ENCODE peak calls at places on chromosomes 3 and 15, in eight cellular contexts. J is transverse colon, D is AG04450, L is DND-41, P is ovary, Y is colonic mucosa, C is upper lobe of right lung, R is A673. B is an unnamed sample. For H3K27me3, the result is how much of the 10 kb centered on the place peaks cover.

GRCh38 chr3:151356791-151357460 is 27.6 kb upstream of the P2RY13 start:
- DNase-seq in P (no peak), L (peak), Y (no peak), J (no peak), D (no peak), R (no peak), C (no peak), B (no peak)

GRCh38 chr3:127574880-127575878 is 15.4 kb downstream of the TPRA1 start:
- DNase-seq in J (peak), R (peak), D (peak), C (peak), P (peak), Y (peak), L (peak), B (peak)

GRCh38 chr3:37640636-37641375 is 220.9 kb upstream of the CTDSPL start:
- DNase-seq in R (peak), D (no peak), L (no peak), Y (no peak), P (no peak), J (no peak), C (no peak), B (no peak)

GRCh38 chr15:76139368-76140068 is 79.7 kb downstream of the TMEM266 start:
- DNase-seq in Y (peak), J (peak), R (peak), L (peak), C (no peak), P (no peak), D (peak), B (peak)

GRCh38 chr3:190718691-190719090 is 143.8 kb downstream of the GMNC start:
- DNase-seq in D (peak), J (no peak), L (no peak), R (no peak), C (no peak), Y (no peak), P (no peak), B (no peak)

GRCh38 chr3:156674911-156675743 is 737 bp downstream of the TIPARP start:
- DNase-seq in P (peak), Y (peak), R (peak), C (peak), L (peak), D (no peak), J (peak), B (peak)

GRCh38 chr3:4350789-4351163 is 47.6 kb downstream of the SETMAR start:
- DNase-seq in L (peak), Y (peak), D (peak), C (no peak), R (peak), P (peak), J (peak), B (peak)

GRCh38 chr3:156620901-156621300 is 53.5 kb upstream of the TIPARP start:
- DNase-seq in C (no peak), L (no peak), P (no peak), Y (no peak), J (no peak), R (no peak), D (no peak), B (no peak)

GRCh38 chr15:50150851-50151250 is 31.1 kb upstream of the SLC27A2 start:
- DNase-seq in C (no peak), R (no peak), Y (no peak), P (no peak), J (no peak), D (no peak), L (no peak), B (no peak)

GRCh38 chr3:50246517-50246954 is 10.5 kb downstream of the GNAI2 start:
- DNase-seq in Y (peak), P (no peak), D (no peak), R (peak), J (peak), C (peak), L (peak), B (peak)

GRCh38 chr3:113070226-113071220 is 79.7 kb downstream of the GTPBP8 start:
- DNase-seq in R (no peak), Y (no peak), D (no peak), C (no peak), L (no peak), J (no peak), P (no peak), B (no peak)

GRCh38 chr3:47012342-47013230 is 33.1 kb downstream of the NBEAL2 start:
- DNase-seq in J (no peak), R (no peak), L (peak), D (no peak), Y (peak), P (no peak), C (no peak), B (no peak)

GRCh38 chr3:182713743-182714517 is 79.4 kb upstream of the ATP11B start:
- DNase-seq in L (peak), C (no peak), Y (no peak), R (peak), D (peak), J (no peak), P (no peak), B (peak)

GRCh38 chr15:74799255-74799842 is 13.3 kb upstream of the LMAN1L start:
- DNase-seq in R (no peak), J (no peak), D (no peak), C (no peak), P (no peak), Y (peak), L (no peak), B (no peak)

GRCh38 chr15:82907350-82907749 is 45.2 kb downstream of the HOMER2 start:
- DNase-seq in L (no peak), D (no peak), R (no peak), C (no peak), P (no peak), J (no peak), Y (no peak), B (no peak)

GRCh38 chr3:45367451-45367850 is 20.9 kb upstream of the LARS2 start:
- DNase-seq in R (no peak), P (no peak), L (no peak), C (no peak), Y (peak), D (peak), J (peak), B (no peak)

GRCh38 chr3:13229291-13229949 is 156.2 kb upstream of the IQSEC1 start:
- DNase-seq in C (no peak), Y (no peak), D (no peak), L (peak), R (peak), P (no peak), J (no peak), B (no peak)

GRCh38 chr15:29043731-29044485 is 158.1 kb downstream of the APBA2 start:
- DNase-seq in Y (no peak), R (no peak), L (no peak), C (no peak), D (no peak), P (no peak), J (no peak), B (no peak)
- H3K27ac ChIP-seq in Y (no peak), R (no peak), L (no peak), C (no peak), D (no peak), P (no peak), J (no peak), B (no peak)

GRCh38 chr3:10625307-10625706 is 119.9 kb upstream of the ATP2B2 start:
- DNase-seq in L (no peak), R (no peak), P (no peak), J (no peak), D (no peak), C (peak), Y (no peak), B (no peak)
- H3K27me3 ChIP-seq in L (under half), R (under half), P (under half), J (under half), D (under half), C (under half), Y (under half), B (under half)

DNA sequence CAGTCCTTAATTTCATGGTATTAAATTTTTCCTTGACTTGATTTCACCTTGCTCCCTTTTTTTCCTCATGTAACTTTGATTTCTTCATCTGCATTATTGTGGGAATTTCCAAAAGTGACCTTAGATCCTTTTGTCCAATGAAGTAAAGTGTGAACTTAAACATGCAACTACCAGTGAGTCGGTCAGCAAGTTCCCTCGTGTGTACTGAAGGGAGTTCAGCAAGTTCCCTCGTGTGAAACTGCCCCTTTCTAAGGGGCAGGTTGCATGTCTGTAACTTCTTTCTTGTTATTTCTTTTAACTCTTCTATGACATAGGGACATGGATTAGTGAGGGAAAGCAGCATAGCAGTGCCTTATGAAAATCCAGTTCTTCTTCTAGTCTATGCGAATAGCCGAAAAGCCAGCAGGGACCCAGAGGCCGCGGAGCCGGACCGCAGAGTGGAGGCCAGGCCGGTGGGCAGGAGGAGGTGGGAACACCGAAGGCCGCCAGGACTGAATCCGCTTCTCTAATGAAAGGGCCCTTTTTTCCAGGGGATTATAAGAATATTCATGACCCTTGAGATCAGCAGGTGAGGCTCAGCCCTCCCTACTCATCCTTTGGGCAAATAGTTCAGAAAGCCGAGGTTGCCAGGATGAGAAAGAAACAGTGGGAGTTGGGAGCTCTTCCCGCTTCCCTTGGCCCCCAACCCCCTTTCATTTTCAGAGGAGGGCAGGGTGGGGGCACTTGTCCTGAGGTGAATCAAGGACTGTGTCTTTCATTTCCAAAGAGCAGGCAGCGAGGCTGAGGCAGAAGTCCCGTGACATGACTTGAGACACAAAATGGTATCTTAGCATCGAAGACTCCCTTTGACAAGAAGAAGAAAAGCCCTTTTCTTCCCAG is 117.5 kb downstream of the OPA1 start:
- DNase-seq in R (no peak), P (no peak), J (no peak), Y (no peak), L (no peak), D (no peak), C (no peak), B (no peak)
- H3K4me3 ChIP-seq in R (no peak), P (no peak), J (no peak), Y (no peak), L (no peak), D (no peak), C (no peak), B (no peak)

GRCh38 chr15:78795043-78795442 is 16.2 kb downstream of the ADAMTS7 start:
- DNase-seq in Y (no peak), R (no peak), L (no peak), C (no peak), P (no peak), D (no peak), J (no peak), B (no peak)

GRCh38 chr15:78788261-78788660 is 23.0 kb downstream of the ADAMTS7 start:
- DNase-seq in D (no peak), Y (no peak), J (no peak), C (no peak), R (no peak), P (no peak), L (no peak), B (no peak)

GRCh38 chr15:78789615-78790014 is 21.6 kb downstream of the ADAMTS7 start:
- DNase-seq in C (no peak), R (no peak), P (no peak), L (no peak), D (no peak), Y (no peak), J (no peak), B (no peak)

GRCh38 chr15:78790027-78790426 is 21.2 kb downstream of the ADAMTS7 start:
- DNase-seq in C (no peak), Y (no peak), D (no peak), P (no peak), J (no peak), L (no peak), R (no peak), B (no peak)

DNA sequence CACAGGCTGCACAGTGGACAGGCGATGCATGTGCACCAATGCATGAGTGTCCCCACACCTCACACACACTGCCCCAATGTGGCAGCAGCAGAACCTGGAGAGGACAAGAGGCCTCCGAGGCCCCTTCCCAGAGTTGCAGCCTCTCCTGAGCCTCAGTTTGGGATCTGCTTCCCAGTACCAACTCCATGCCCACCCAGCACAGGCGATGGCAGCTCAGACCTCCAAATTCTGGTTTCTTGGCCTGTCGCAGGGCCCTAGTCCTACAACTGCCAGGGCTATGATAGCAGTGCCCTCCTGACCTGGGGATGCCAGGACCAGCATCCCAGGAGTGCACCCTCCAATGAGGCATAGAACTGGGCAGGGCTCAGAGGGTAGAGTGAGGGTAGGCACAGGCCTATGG is 19.9 kb downstream of the ADAMTS7 start:
- DNase-seq in L (no peak), P (no peak), C (no peak), D (no peak), J (no peak), Y (no peak), R (no peak), B (no peak)
- H3K27ac ChIP-seq in L (no peak), P (no peak), C (no peak), D (no peak), J (no peak), Y (no peak), R (no peak), B (no peak)

GRCh38 chr3:188322135-188322892 is 168.4 kb downstream of the LPP start:
- DNase-seq in R (no peak), D (no peak), J (no peak), L (no peak), Y (no peak), C (no peak), P (no peak), B (no peak)
- H3K27me3 ChIP-seq in R (under half), D (under half), J (under half), L (under half), Y (under half), C (under half), P (under half), B (under half)

GRCh38 chr3:147652682-147653081 is 243.5 kb downstream of the ZIC1 start:
- DNase-seq in R (no peak), Y (no peak), C (no peak), L (no peak), J (no peak), D (no peak), P (no peak), B (no peak)

GRCh38 chr3:147653309-147653923 is 244.3 kb downstream of the ZIC1 start:
- DNase-seq in C (no peak), J (no peak), P (no peak), D (no peak), Y (no peak), R (no peak), L (no peak), B (no peak)

GRCh38 chr3:147651107-147651506 is 241.9 kb downstream of the ZIC1 start:
- DNase-seq in R (peak), D (no peak), Y (no peak), P (no peak), L (no peak), C (no peak), J (no peak), B (no peak)

GRCh38 chr3:147654827-147655226 is 245.7 kb downstream of the ZIC1 start:
- DNase-seq in R (no peak), C (no peak), L (no peak), Y (no peak), P (no peak), J (no peak), D (no peak), B (no peak)

DNA sequence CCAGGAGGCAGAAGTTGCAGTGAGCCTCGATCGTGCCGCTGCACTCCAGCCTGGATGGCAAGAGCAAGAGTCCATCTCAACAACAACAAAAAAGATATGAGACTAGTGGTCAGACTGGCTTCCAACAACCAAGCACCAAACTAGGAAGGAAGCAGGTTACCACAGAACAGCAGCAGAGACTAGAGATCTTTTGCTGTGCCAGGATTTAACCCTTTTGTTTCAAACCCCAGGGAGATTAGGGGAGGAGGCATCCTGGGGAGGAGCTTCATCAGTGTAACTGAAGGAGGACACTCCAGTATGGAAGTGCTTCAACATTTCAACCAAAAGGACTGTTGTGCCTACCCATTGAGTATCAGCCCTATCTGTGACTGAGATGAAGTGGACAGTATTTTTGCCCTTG is 240.3 kb downstream of the ZIC1 start:
- DNase-seq in P (no peak), L (no peak), R (no peak), J (no peak), C (no peak), D (no peak), Y (no peak), B (no peak)
- H3K4me3 ChIP-seq in P (no peak), L (no peak), R (no peak), J (no peak), C (no peak), D (no peak), Y (no peak), B (no peak)

GRCh38 chr15:68834356-68834755 is 13.7 kb upstream of the ANP32A start:
- DNase-seq in Y (no peak), P (no peak), L (no peak), C (no peak), D (no peak), J (no peak), R (no peak), B (no peak)
- H3K27ac ChIP-seq in Y (no peak), P (no peak), L (peak), C (no peak), D (no peak), J (no peak), R (no peak), B (no peak)

B was measured in CD4-positive, alpha-beta memory T cell.